ENCODE peak calls at places on chromosomes 5 and 9, in nine cellular contexts. E, L, Q, T, F, W, S, N and G are unnamed samples.

GRCh38 chr9:105088088-105088487 is 156.4 kb upstream of the SLC44A1 start:
- DNase-seq in S (no peak), Q (no peak), N (no peak), L (no peak), T (no peak), E (peak; percentile 25), W (no peak), F (no peak), G (no peak)

GRCh38 chr5:139416651-139417050 is 12.8 kb upstream of the SPATA24 start:
- DNase-seq in T (no peak), L (no peak), E (no peak), F (no peak), W (no peak), N (no peak), Q (no peak), S (no peak), G (no peak)

GRCh38 chr5:112529525-112529924 is 110.4 kb upstream of the EPB41L4A start:
- DNase-seq in E (no peak), S (no peak), N (no peak), L (no peak), W (no peak), T (no peak), Q (peak; percentile 14), F (no peak), G (no peak)

GRCh38 chr9:95360866-95361265 is 43.4 kb upstream of the FANCC start:
- DNase-seq in W (no peak), F (no peak), L (no peak), E (no peak), Q (no peak), S (no peak), N (no peak), T (no peak), G (no peak)

GRCh38 chr9:93810028-93810971 is 144.9 kb downstream of the BARX1 start:
- DNase-seq in W (no peak), N (no peak), Q (no peak), F (no peak), L (no peak), E (no peak), T (no peak), S (no peak), G (no peak)

GRCh38 chr9:133693116-133693515 is 45.0 kb downstream of the SARDH start:
- DNase-seq in N (no peak), E (no peak), T (no peak), F (no peak), Q (no peak), L (no peak), W (no peak), S (no peak), G (no peak)

GRCh38 chr5:54440456-54440893 is 15.0 kb upstream of the HSPB3 start:
- DNase-seq in N (no peak), T (no peak), S (no peak), Q (no peak), E (no peak), L (no peak), W (no peak), F (no peak), G (no peak)

GRCh38 chr5:93100976-93101375 is 480.0 kb downstream of the NR2F1-AS1 start:
- DNase-seq in F (no peak), Q (no peak), E (peak; percentile 52), S (peak; percentile 26), T (no peak), W (peak; percentile 21), L (peak; percentile 54), N (no peak), G (no peak)

GRCh38 chr9:90953200-90953599 is 151.6 kb downstream of the SYK start:
- DNase-seq in T (no peak), S (no peak), L (no peak), W (no peak), F (no peak), Q (no peak), E (no peak), N (no peak), G (no peak)

GRCh38 chr5:160479926-160480325 is 58.3 kb downstream of the PTTG1 start:
- DNase-seq in T (no peak), N (no peak), W (peak; percentile 84), Q (peak; percentile 79), L (peak; percentile 86), S (peak; percentile 89), E (peak; percentile 83), F (no peak), G (no peak)

GRCh38 chr9:87502446-87503232 is 5.0 kb downstream of the DAPK1 start:
- DNase-seq in L (no peak), Q (no peak), T (no peak), N (no peak), F (no peak), W (no peak), E (no peak), S (no peak), G (no peak)

GRCh38 chr5:66339896-66340295 is 195.8 kb downstream of the SREK1 start:
- DNase-seq in W (no peak), L (no peak), T (no peak), E (no peak), F (no peak), S (peak; percentile 32), Q (peak; percentile 3), N (no peak), G (no peak)

GRCh38 chr5:181145133-181145532 is 2.3 kb upstream of the OR2V2 start:
- DNase-seq in T (no peak), L (no peak), E (no peak), F (no peak), N (no peak), W (no peak), S (no peak), Q (no peak), G (no peak)

GRCh38 chr5:53262348-53262970 is 152.9 kb upstream of the MOCS2 start:
- DNase-seq in T (no peak), W (peak; percentile 43), L (peak; percentile 61), S (peak; percentile 80), Q (peak; percentile 75), N (no peak), F (no peak), E (peak; percentile 39), G (no peak)

GRCh38 chr5:141908796-141909195 is 14.9 kb upstream of the DELE1 start:
- DNase-seq in L (peak; percentile 68), E (peak; percentile 37), T (no peak), N (no peak), W (peak; percentile 52), F (no peak), Q (peak; percentile 75), S (peak; percentile 82), G (no peak)

GRCh38 chr5:16412556-16412955 is 53.0 kb downstream of the ZNF622 start:
- DNase-seq in Q (peak; percentile 3), L (no peak), N (no peak), W (no peak), S (peak; percentile 26), T (no peak), E (no peak), F (no peak), G (no peak)

GRCh38 chr5:143837306-143837848 is 25.4 kb downstream of the HMHB1 start:
- DNase-seq in N (no peak), E (peak; percentile 55), T (no peak), W (peak; percentile 72), S (peak; percentile 65), F (no peak), L (peak; percentile 69), Q (peak; percentile 82), G (no peak)

GRCh38 chr5:14110196-14110595 is 32.9 kb upstream of the TRIO start:
- DNase-seq in L (peak; percentile 17), S (peak; percentile 51), Q (peak; percentile 62), F (no peak), N (no peak), E (peak; percentile 51), T (no peak), W (no peak), G (no peak)

GRCh38 chr5:115875447-115875846 is 33.7 kb downstream of the AP3S1 start:
- DNase-seq in Q (peak; percentile 34), E (no peak), W (peak; percentile 8), F (no peak), L (no peak), S (peak; percentile 10), N (no peak), T (no peak), G (no peak)

GRCh38 chr5:5598547-5599113 is 176.2 kb downstream of the ICE1 start:
- DNase-seq in S (no peak), N (no peak), L (no peak), T (no peak), F (no peak), E (no peak), W (no peak), Q (no peak), G (no peak)

GRCh38 chr9:119366909-119367690 is 2.1 kb downstream of the BRINP1 start:
- DNase-seq in W (no peak), L (no peak), S (no peak), F (peak; percentile 16), Q (no peak), N (no peak), T (no peak), E (no peak), G (no peak)

GRCh38 chr5:65825388-65826328 is 100.7 kb upstream of the ERBIN start:
- DNase-seq in T (no peak), L (no peak), Q (no peak), E (no peak), S (no peak), W (no peak), N (no peak), F (no peak), G (no peak)

GRCh38 chr9:34650816-34651215 is 1.2 kb upstream of the IL11RA start:
- DNase-seq in E (peak; percentile 46), N (no peak), Q (peak; percentile 40), T (no peak), S (no peak), L (no peak), W (peak; percentile 48), F (peak; percentile 10), G (no peak)

GRCh38 chr5:74953961-74954720 is 88.0 kb upstream of the FAM169A start:
- DNase-seq in F (no peak), S (peak; percentile 59), Q (peak; percentile 56), L (peak; percentile 88), E (peak; percentile 77), N (no peak), W (peak; percentile 40), T (no peak), G (no peak)

GRCh38 chr5:58108507-58108906 is 351.4 kb downstream of the PLK2 start:
- DNase-seq in L (no peak), F (no peak), Q (peak; percentile 4), W (peak; percentile 7), E (no peak), T (no peak), S (no peak), N (no peak), G (no peak)

GRCh38 chr5:80399553-80400239 is 8.2 kb upstream of the ZFYVE16 start:
- DNase-seq in F (no peak), T (peak; percentile 11), L (peak; percentile 42), S (peak; percentile 88), N (no peak), W (peak; percentile 30), Q (peak; percentile 86), E (peak; percentile 36), G (no peak)

GRCh38 chr5:32276173-32276853 is 36.4 kb downstream of the MTMR12 start:
- DNase-seq in W (no peak), F (no peak), S (peak; percentile 25), T (no peak), N (no peak), L (no peak), E (peak; percentile 70), Q (no peak), G (no peak)

GRCh38 chr9:93600504-93600903 is 24.1 kb downstream of the PHF2 start:
- DNase-seq in L (no peak), W (no peak), Q (no peak), S (no peak), T (no peak), E (no peak), N (no peak), F (no peak), G (no peak)

GRCh38 chr5:132363431-132364112 is 5.9 kb upstream of the SLC22A5 start:
- DNase-seq in N (no peak), E (peak; percentile 94), T (peak; percentile 70), L (peak; percentile 93), W (peak; percentile 84), S (peak; percentile 98), Q (peak; percentile 97), F (no peak), G (no peak)

GRCh38 chr9:113310538-113310937 is 7.4 kb upstream of the RNF183 start:
- DNase-seq in S (peak; percentile 18), T (no peak), Q (no peak), L (no peak), E (no peak), F (no peak), W (no peak), N (no peak), G (no peak)

GRCh38 chr5:151221574-151221973 is 2.3 kb downstream of the CCDC69 start:
- DNase-seq in Q (peak; percentile 43), S (peak; percentile 54), F (no peak), E (peak; percentile 19), L (peak; percentile 34), T (no peak), N (no peak), W (no peak), G (no peak)